ENCODE peak calls at places on chromosomes 4 and X, in four cellular contexts. K is AG08396, Y is neuronal stem cell, O is lower leg skin. C is an unnamed sample.
A peak's percentile ranks its signal among the peaks of the same experiment; 100 is the strongest.

GRCh38 chrX:135396109-135396508 is 25.6 kb upstream of the SMIM10L2A start:
- DNase-seq in Y (no peak), O (no peak), K (no peak), C (no peak)

GRCh38 chrX:18886344-18887161 is 97.4 kb downstream of the PHKA2 start:
- DNase-seq in O (peak; percentile 94), K (peak; percentile 29), Y (peak; percentile 15), C (peak; percentile 15)

GRCh38 chr4:56026596-56026995 is 77.9 kb downstream of the CEP135 start:
- DNase-seq in Y (no peak), K (no peak), O (no peak), C (no peak)

GRCh38 chr4:96839441-96839840 is 999.5 kb downstream of the PDHA2 start:
- DNase-seq in Y (no peak), K (no peak), O (no peak), C (no peak)

GRCh38 chrX:132016628-132017430 is 6.3 kb upstream of the STK26 start:
- DNase-seq in O (no peak), K (no peak), Y (no peak), C (no peak)

GRCh38 chr4:113635739-113636437 is 125.7 kb downstream of the CAMK2D start:
- DNase-seq in K (peak; percentile 65), O (no peak), Y (no peak), C (no peak)

GRCh38 chr4:122555216-122555615 is 65.7 kb downstream of the IL21 start:
- DNase-seq in Y (no peak), K (no peak), O (no peak), C (no peak)

GRCh38 chr4:79528241-79528706 is 120.2 kb upstream of the GK2 start:
- DNase-seq in O (no peak), K (no peak), Y (no peak), C (no peak)

GRCh38 chr4:89894654-89895652 is at the start of gene MMRN1:
- DNase-seq in K (no peak), Y (no peak), O (no peak), C (no peak)

GRCh38 chr4:17068396-17068795 is 170.0 kb upstream of the LDB2 start:
- DNase-seq in O (no peak), K (no peak), Y (no peak), C (no peak)

GRCh38 chr4:152572417-152573086 is 36.7 kb upstream of the FBXW7 start:
- DNase-seq in O (no peak), Y (no peak), K (no peak), C (no peak)

GRCh38 chrX:39757971-39758370 is 339.8 kb downstream of the BCOR start:
- DNase-seq in K (no peak), O (no peak), Y (no peak), C (no peak)

GRCh38 chr4:113978561-113979156 is 788 bp downstream of the ARSJ start:
- DNase-seq in O (peak; percentile 85), K (no peak), Y (no peak), C (no peak)

GRCh38 chr4:60723796-60724195 is 476.3 kb upstream of the ADGRL3 start:
- DNase-seq in Y (no peak), K (no peak), O (no peak), C (no peak)

GRCh38 chr4:11512861-11513260 is 84.2 kb upstream of the HS3ST1 start:
- DNase-seq in O (no peak), Y (no peak), K (no peak), C (no peak)